ENCODE peak calls at places on chromosome 10, in eight cellular contexts. C, Z, S, V, J, H, A and T are unnamed samples.
A peak's percentile ranks its signal among the peaks of the same experiment; 100 is the strongest.

GRCh38 chr10:63896992-63897391 is 375.8 kb downstream of the REEP3 start:
- DNase-seq in V (no peak), A (no peak), C (no peak), Z (no peak), J (no peak), S (no peak), H (no peak), T (no peak)

GRCh38 chr10:68516766-68517165 is 10.6 kb downstream of the SLC25A16 start:
- DNase-seq in Z (no peak), J (no peak), H (no peak), C (no peak), S (no peak), V (no peak), A (no peak), T (no peak)

GRCh38 chr10:48231699-48232315 is 42.7 kb downstream of the FRMPD2 start:
- DNase-seq in H (no peak), J (no peak), C (no peak), A (no peak), Z (no peak), S (no peak), V (no peak), T (peak; percentile 27)

GRCh38 chr10:130368761-130369560 is 232.8 kb downstream of the GLRX3 start:
- DNase-seq in C (no peak), H (no peak), S (no peak), J (no peak), Z (no peak), A (no peak), V (no peak), T (no peak)

GRCh38 chr10:124020871-124021823 is 72.3 kb downstream of the CHST15 start:
- DNase-seq in C (no peak), H (no peak), J (peak; percentile 3), Z (peak; percentile 63), V (no peak), S (no peak), A (no peak), T (no peak)

GRCh38 chr10:29703276-29703675 is 68.5 kb upstream of the SVIL start:
- DNase-seq in A (no peak), Z (no peak), V (no peak), H (no peak), S (no peak), J (no peak), C (no peak), T (no peak)

GRCh38 chr10:100307716-100308115 is 21.2 kb upstream of the BLOC1S2 start:
- DNase-seq in H (no peak), C (no peak), V (no peak), J (no peak), Z (peak; percentile 29), S (no peak), A (no peak), T (no peak)

GRCh38 chr10:24944512-24945255 is 7.7 kb downstream of the PRTFDC1 start:
- DNase-seq in Z (peak; percentile 90), C (no peak), A (no peak), V (no peak), H (no peak), S (no peak), J (peak; percentile 66), T (no peak)

GRCh38 chr10:73920084-73920483 is 9.2 kb downstream of the PLAU start:
- DNase-seq in Z (peak; percentile 91), H (no peak), V (peak; percentile 54), S (peak; percentile 55), A (peak; percentile 61), J (no peak), C (no peak), T (peak; percentile 49)

GRCh38 chr10:8298871-8299570 is 244.5 kb downstream of the GATA3 start:
- DNase-seq in A (no peak), H (no peak), J (no peak), Z (no peak), V (no peak), C (no peak), S (no peak), T (no peak)

GRCh38 chr10:3259499-3259898 is 86.9 kb upstream of the PITRM1 start:
- DNase-seq in Z (no peak), J (no peak), V (no peak), C (no peak), S (no peak), A (no peak), H (no peak), T (no peak)

DNA sequence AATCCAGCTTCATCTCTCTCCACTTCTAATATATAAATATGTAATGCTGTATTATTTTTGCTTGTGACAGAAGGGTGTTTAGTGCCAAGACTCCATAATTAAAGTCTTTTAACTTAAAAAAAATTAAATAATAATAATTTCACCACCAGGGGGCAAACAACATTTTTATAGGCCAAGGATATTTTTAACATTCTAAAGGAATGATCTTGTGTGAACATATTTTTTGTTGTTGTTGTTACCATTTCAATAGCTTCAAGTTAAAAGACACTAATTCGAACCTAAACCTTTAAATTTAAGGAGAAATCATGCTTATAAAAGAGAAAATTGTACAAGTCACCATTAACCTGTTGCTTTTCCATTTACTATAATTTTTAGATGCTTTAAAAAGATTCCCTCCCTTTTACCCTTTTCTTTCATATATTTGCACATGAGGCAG is 7.5 kb upstream of the DNAJC1 start:
- DNase-seq in H (no peak), C (no peak), A (no peak), V (no peak), S (no peak), Z (peak; percentile 31), J (no peak), T (no peak)
- TF ChIP-seq CTCF in H (peak; percentile 64), C (peak; percentile 79), A (no peak), V (no peak), S (peak; percentile 58), Z (peak; percentile 25), J (no peak), T (no peak)

GRCh38 chr10:112025228-112025627 is 158.3 kb downstream of the GPAM start:
- DNase-seq in A (no peak), Z (no peak), H (no peak), S (no peak), C (no peak), J (no peak), V (no peak), T (no peak)

GRCh38 chr10:112027881-112028280 is 155.7 kb downstream of the GPAM start:
- DNase-seq in C (no peak), V (no peak), H (no peak), Z (no peak), A (no peak), J (no peak), S (no peak), T (no peak)

GRCh38 chr10:112026438-112026837 is 157.1 kb downstream of the GPAM start:
- DNase-seq in S (no peak), V (no peak), H (no peak), J (no peak), Z (peak; percentile 20), A (no peak), C (no peak), T (no peak)

GRCh38 chr10:112022196-112022595 is 161.4 kb downstream of the GPAM start:
- DNase-seq in A (no peak), C (no peak), J (no peak), Z (no peak), V (no peak), S (no peak), H (no peak), T (no peak)

DNA sequence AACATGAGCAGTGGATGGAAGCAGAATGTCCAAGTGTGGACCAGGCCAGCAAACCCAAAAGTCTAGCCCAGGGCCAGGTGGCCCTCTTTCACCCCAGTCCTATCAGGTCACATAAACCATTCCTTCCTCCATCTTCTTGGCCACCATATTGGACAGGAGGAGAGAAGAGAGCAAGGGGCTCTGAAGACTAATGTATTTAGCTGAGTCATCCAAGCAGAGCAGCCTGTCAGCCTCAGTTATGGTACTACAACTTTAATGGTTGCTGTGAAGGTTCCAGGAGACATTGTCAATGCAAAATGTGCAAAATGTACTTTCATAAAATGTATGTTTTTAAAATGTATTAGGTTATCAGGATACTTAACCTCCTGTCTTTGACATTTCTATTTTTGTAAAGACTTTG is 159.5 kb downstream of the GPAM start:
- DNase-seq in C (no peak), Z (no peak), H (no peak), S (no peak), A (no peak), V (no peak), J (no peak), T (no peak)
- TF ChIP-seq CTCF in C (no peak), Z (no peak), H (no peak), S (no peak), A (no peak), V (no peak), J (no peak), T (no peak)

GRCh38 chr10:71234970-71235681 is 22.8 kb downstream of the UNC5B start:
- DNase-seq in V (no peak), C (no peak), H (no peak), J (peak; percentile 66), A (no peak), Z (no peak), S (peak; percentile 81), T (no peak)

GRCh38 chr10:71232089-71232998 is 20.0 kb downstream of the UNC5B start:
- DNase-seq in V (no peak), A (no peak), J (peak; percentile 69), S (peak; percentile 84), C (no peak), H (no peak), Z (no peak), T (no peak)

GRCh38 chr10:71231196-71231595 is 18.8 kb downstream of the UNC5B start:
- DNase-seq in V (no peak), Z (no peak), H (no peak), A (no peak), J (no peak), S (no peak), C (no peak), T (no peak)

GRCh38 chr10:71234017-71234894 is 21.9 kb downstream of the UNC5B start:
- DNase-seq in V (no peak), H (no peak), J (peak; percentile 30), C (no peak), A (no peak), Z (no peak), S (peak; percentile 19), T (no peak)

GRCh38 chr10:71233491-71233892 is 21.1 kb downstream of the UNC5B start:
- DNase-seq in A (no peak), V (no peak), J (peak; percentile 54), C (no peak), H (no peak), S (peak; percentile 10), Z (no peak), T (no peak)
- TF ChIP-seq CTCF in A (no peak), V (no peak), J (no peak), C (no peak), H (no peak), S (no peak), Z (no peak), T (no peak)

DNA sequence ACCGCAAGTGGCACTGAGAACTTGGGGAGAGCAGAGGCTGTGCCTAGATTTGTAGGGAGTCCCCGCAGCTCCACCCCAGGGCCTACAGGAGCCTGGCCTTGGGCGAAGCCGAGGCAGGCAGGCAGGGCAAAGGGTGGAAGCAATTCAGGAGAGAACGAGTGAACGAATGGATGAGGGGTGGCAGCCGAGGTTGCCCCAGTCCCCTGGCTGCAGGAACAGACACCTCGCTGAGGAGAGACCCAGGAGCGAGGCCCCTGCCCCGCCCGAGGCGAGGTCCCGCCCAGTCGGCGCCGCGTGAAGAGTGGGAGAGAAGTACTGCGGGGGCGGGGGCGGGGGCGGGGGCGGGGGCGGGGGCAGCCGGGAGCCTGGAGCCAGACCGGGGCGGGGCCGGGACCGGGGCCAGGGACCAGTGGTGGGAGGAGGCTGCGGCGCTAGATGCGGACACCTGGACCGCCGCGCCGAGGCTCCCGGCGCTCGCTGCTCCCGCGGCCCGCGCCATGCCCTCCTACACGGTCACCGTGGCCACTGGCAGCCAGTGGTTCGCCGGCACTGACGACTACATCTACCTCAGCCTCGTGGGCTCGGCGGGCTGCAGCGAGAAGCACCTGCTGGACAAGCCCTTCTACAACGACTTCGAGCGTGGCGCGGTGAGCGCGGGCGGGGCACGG is at the start of gene ALOX5:
- DNase-seq in Z (no peak), A (peak; percentile 75), H (no peak), C (no peak), V (peak; percentile 71), S (peak; percentile 76), J (peak; percentile 86), T (peak; percentile 86)
- TF ChIP-seq CTCF in Z (no peak), A (no peak), H (no peak), C (no peak), V (no peak), S (no peak), J (no peak), T (no peak)